ENCODE peak calls at places on chromosomes 16 and 17, in eight cellular contexts. S is breast epithelium, Z is cardiac fibroblast, M is IMR-90, O is lung, G is epithelial cell of esophagus, Q is left lung, C is fibroblast of pulmonary artery. U is an unnamed sample.

GRCh38 chr16:67926181-67926742 is 5.4 kb downstream of the CTRL start:
- DNase-seq in S (peak; percentile 71), Z (peak; percentile 63), M (peak; percentile 30), O (no peak), G (peak; percentile 77), Q (no peak), C (no peak), U (peak; percentile 55)

GRCh38 chr16:57590654-57591085 is 37.8 kb upstream of the ADGRG1 start:
- DNase-seq in S (no peak), Z (peak; percentile 86), M (peak; percentile 80), O (no peak), G (peak; percentile 93), Q (no peak), C (peak; percentile 83), U (peak; percentile 56)

GRCh38 chr16:66874079-66874775 is 6.1 kb upstream of the PDP2 start:
- DNase-seq in S (no peak), Z (peak; percentile 66), M (peak; percentile 49), O (no peak), G (no peak), Q (no peak), C (peak; percentile 59), U (no peak)

GRCh38 chr17:65495255-65496060 is 66.0 kb downstream of the AXIN2 start:
- DNase-seq in S (no peak), Z (no peak), M (no peak), O (peak; percentile 47), G (no peak), Q (no peak), C (no peak), U (no peak)

GRCh38 chr17:9968881-9969280 is 63.8 kb upstream of the RCVRN start:
- DNase-seq in S (no peak), Z (no peak), M (peak; percentile 91), O (no peak), G (no peak), Q (no peak), C (peak; percentile 14), U (no peak)

GRCh38 chr16:54546481-54546880 is 259.9 kb upstream of the IRX3 start:
- DNase-seq in S (no peak), Z (no peak), M (no peak), O (no peak), G (no peak), Q (no peak), C (no peak), U (no peak)

GRCh38 chr17:54256530-54256929 is 433.8 kb downstream of the KIF2B start:
- DNase-seq in S (no peak), Z (no peak), M (no peak), O (no peak), G (no peak), Q (no peak), C (no peak), U (no peak)

GRCh38 chr16:64434526-64435069 is 687.3 kb downstream of the CDH11 start:
- DNase-seq in S (no peak), Z (no peak), M (no peak), O (no peak), G (no peak), Q (no peak), C (no peak), U (no peak)

DNA sequence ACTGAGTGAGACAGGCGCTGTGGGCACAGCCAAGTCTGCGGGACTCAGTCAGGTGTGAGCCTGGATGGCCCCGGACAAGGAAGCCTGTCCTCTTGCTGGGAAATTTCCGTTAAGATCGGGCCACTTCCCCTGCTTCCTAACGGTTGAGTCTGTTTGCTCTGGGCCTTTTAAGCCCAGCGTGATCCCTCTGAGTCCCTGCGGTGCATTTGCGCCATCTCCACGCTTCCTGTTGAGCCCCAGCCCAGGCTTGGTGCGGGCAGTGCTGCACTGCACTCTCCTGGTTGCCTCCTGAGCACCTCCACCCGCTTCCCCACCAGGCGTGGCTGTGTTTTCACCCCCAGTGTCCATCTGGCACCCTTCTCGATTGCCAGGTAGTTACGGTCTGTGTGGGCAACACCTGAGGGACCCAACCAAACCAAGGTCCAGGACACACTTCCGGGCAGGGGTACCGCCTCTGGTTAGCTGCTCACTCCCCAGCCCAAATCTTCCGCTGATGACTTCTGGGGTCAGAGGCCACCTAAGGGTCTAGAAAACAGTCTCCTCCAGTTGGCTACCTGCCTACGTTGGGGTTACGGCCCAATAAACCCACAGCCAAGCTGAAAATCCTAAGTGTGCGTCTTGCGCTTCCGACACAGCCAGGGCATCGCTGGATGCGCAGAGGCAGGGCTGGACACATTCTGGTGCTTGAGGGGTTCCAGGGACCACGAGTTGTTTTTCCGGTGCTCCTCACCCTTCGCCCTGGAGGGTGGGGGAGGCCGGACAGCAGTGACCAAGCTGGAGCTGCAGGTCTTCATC is 1.4 kb upstream of the SLC25A10 start:
- DNase-seq in S (no peak), Z (peak; percentile 39), M (no peak), O (no peak), G (peak; percentile 15), Q (peak; percentile 84), C (peak; percentile 29), U (no peak)
- H3K4me3 ChIP-seq in S (peak overlapping the region; percentile 94), Z (no peak overlapping the region), M (no peak overlapping the region), O (no peak overlapping the region), G (peak overlapping the region; percentile 34), Q (no peak overlapping the region), C (no peak overlapping the region), U (peak overlapping the region; percentile 17)

GRCh38 chr17:38428150-38428642 is at the start of gene ARHGAP23:
- DNase-seq in S (no peak), Z (peak; percentile 62), M (peak; percentile 72), O (peak; percentile 68), G (no peak), Q (peak; percentile 90), C (peak; percentile 81), U (peak; percentile 78)

GRCh38 chr17:38430316-38430715 is 2.1 kb downstream of the ARHGAP23 start:
- DNase-seq in S (no peak), Z (peak; percentile 42), M (peak; percentile 67), O (no peak), G (no peak), Q (no peak), C (peak; percentile 74), U (peak; percentile 57)

GRCh38 chr17:38427160-38427949 is 909 bp upstream of the ARHGAP23 start:
- DNase-seq in S (no peak), Z (no peak), M (no peak), O (no peak), G (no peak), Q (no peak), C (no peak), U (no peak)

GRCh38 chr17:38429476-38430100 is 1.3 kb downstream of the ARHGAP23 start:
- DNase-seq in S (no peak), Z (no peak), M (no peak), O (no peak), G (no peak), Q (no peak), C (no peak), U (no peak)

GRCh38 chr17:38428643-38429371 is 543 bp downstream of the ARHGAP23 start:
- DNase-seq in S (no peak), Z (peak; percentile 42), M (peak; percentile 46), O (no peak), G (no peak), Q (peak; percentile 89), C (peak; percentile 40), U (peak; percentile 89)
- TF ChIP-seq CTCF in S (no peak), Z (no peak), M (no peak), O (no peak), G (no peak), Q (no peak), C (no peak), U (no peak)

DNA sequence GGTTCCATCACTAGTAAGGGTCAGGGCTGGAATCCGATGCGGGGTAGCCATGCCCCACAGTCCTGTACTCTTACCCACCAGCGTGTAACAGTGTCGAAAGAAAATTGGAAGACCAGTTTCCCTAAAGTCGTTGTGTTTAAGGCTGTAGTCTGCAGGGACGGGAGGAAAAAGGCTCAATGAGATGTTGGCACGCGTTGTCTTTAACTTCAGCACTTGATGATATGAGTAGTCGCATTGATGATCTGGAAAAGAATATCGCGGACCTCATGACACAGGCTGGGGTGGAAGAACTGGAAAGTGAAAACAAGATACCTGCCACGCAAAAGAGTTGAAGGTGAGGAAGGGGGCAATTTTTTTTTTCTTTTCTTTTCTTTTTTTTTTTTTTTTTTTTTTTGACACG is 1.3 kb downstream of the HSBP1 start:
- DNase-seq in S (no peak), Z (no peak), M (no peak), O (no peak), G (no peak), Q (no peak), C (no peak), U (no peak)
- H3K4me3 ChIP-seq in S (peak overlapping the region; percentile 99), Z (peak overlapping the region; percentile 93), M (peak overlapping the region; percentile 96), O (peak overlapping the region; percentile 91), G (peak overlapping the region; percentile 84), Q (peak overlapping the region; percentile 94), C (peak overlapping the region; percentile 89), U (peak overlapping the region; percentile 86)

GRCh38 chr17:63542942-63543821 is 7.1 kb upstream of the DCAF7 start:
- DNase-seq in S (peak; percentile 22), Z (no peak), M (no peak), O (no peak), G (no peak), Q (peak; percentile 47), C (no peak), U (no peak)

GRCh38 chr17:63542218-63542545 is 8.1 kb upstream of the DCAF7 start:
- DNase-seq in S (peak; percentile 40), Z (no peak), M (no peak), O (no peak), G (no peak), Q (peak; percentile 49), C (no peak), U (no peak)

GRCh38 chr17:63544467-63545301 is 5.6 kb upstream of the DCAF7 start:
- DNase-seq in S (no peak), Z (no peak), M (no peak), O (no peak), G (no peak), Q (peak; percentile 65), C (no peak), U (no peak)

GRCh38 chr17:63545302-63545928 is 4.9 kb upstream of the DCAF7 start:
- DNase-seq in S (no peak), Z (no peak), M (no peak), O (no peak), G (no peak), Q (peak; percentile 14), C (no peak), U (peak; percentile 29)

GRCh38 chr17:63543822-63544420 is 6.4 kb upstream of the DCAF7 start:
- DNase-seq in S (peak; percentile 25), Z (no peak), M (no peak), O (no peak), G (no peak), Q (peak; percentile 37), C (no peak), U (no peak)
- TF ChIP-seq CTCF in S (no peak), Z (no peak), M (no peak), O (no peak), G (no peak), Q (no peak), C (no peak), U (no peak)

DNA sequence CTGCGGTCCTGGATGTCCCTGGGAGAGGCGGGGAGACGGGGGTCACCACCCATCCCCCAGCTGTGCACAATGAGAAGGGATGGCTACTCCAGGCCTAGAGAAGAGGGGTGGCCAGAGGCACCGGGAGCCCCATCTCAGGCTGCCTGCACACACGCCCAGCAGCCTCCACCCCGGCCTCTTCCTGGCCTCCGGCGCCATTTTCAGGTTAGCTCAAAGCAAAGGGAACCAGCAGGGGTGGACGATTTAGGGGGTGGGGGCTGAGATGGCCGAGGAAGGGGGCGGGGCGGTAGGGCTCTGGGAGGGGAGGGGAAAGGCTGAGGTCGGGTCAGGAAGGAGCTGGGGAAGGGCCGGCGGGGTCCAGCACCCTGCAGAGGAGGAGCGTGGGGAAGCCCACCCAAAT is 42.8 kb downstream of the SRCIN1 start:
- DNase-seq in S (no peak), Z (no peak), M (no peak), O (no peak), G (no peak), Q (no peak), C (no peak), U (no peak)
- H3K4me3 ChIP-seq in S (no peak overlapping the region), Z (no peak overlapping the region), M (no peak overlapping the region), O (no peak overlapping the region), G (no peak overlapping the region), Q (no peak overlapping the region), C (no peak overlapping the region), U (no peak overlapping the region)

U was measured in foreskin fibroblast.